ENCODE peak calls at places on chromosomes 16 and 17, in six cellular contexts. B is cardiac muscle cell; C is IMR-90; O is heart left ventricle; H is CD4-positive, alpha-beta memory T cell; N is heart right ventricle. M is an unnamed sample.

GRCh38 chr17:55301521-55302406 is 37.0 kb downstream of the HLF start:
- DNase-seq in O (no peak), N (no peak), C (no peak), B (peak), H (no peak), M (no peak)

GRCh38 chr16:49704586-49705155 is 151.2 kb downstream of the ZNF423 start:
- DNase-seq in N (no peak), B (no peak), C (no peak), H (no peak), O (peak), M (no peak)

GRCh38 chr17:82863941-82864720 is 24.3 kb upstream of the ZNF750 start:
- DNase-seq in N (no peak), O (no peak), H (peak), C (peak), B (peak), M (no peak)

GRCh38 chr16:87924937-87925670 is 11.2 kb downstream of the CA5A start:
- DNase-seq in O (no peak), B (no peak), C (no peak), N (no peak), H (no peak), M (no peak)

GRCh38 chr16:87661561-87661960 is 59.3 kb downstream of the JPH3 start:
- DNase-seq in B (peak), H (no peak), N (peak), C (peak), O (peak), M (no peak)

GRCh38 chr16:87457724-87458423 is 35.0 kb downstream of the ZCCHC14 start:
- DNase-seq in C (peak), O (no peak), H (peak), B (peak), N (no peak), M (no peak)

GRCh38 chr16:60142991-60143705 is 1409.0 kb upstream of the GOT2 start:
- DNase-seq in C (no peak), O (no peak), B (no peak), N (no peak), H (no peak), M (no peak)

GRCh38 chr16:88453217-88453531 is at the start of gene ZFPM1:
- DNase-seq in O (no peak), B (no peak), C (no peak), N (no peak), H (no peak), M (no peak)

GRCh38 chr17:83053779-83054451 is 25.5 kb upstream of the METRNL start:
- DNase-seq in O (peak), H (no peak), B (no peak), N (no peak), C (no peak), M (no peak)

GRCh38 chr16:57863434-57864160 is 61.3 kb upstream of the KIFC3 start:
- DNase-seq in C (peak), N (peak), B (peak), O (no peak), H (no peak), M (peak)

GRCh38 chr16:66337434-66338188 is 28.9 kb upstream of the CDH5 start:
- DNase-seq in H (no peak), N (no peak), O (no peak), C (peak), B (no peak), M (no peak)

GRCh38 chr16:60646631-60647030 is 1389.6 kb downstream of the CDH8 start:
- DNase-seq in O (no peak), C (no peak), N (no peak), B (no peak), H (no peak), M (no peak)

GRCh38 chr17:32822996-32823395 is 53.9 kb downstream of the MYO1D start:
- DNase-seq in N (no peak), O (no peak), C (no peak), H (no peak), B (peak), M (no peak)

GRCh38 chr17:75411328-75412067 is 6.0 kb upstream of the GRB2 start:
- DNase-seq in N (no peak), C (no peak), H (no peak), B (no peak), O (no peak), M (no peak)

GRCh38 chr16:43294-43693 is 10.1 kb downstream of the POLR3K start:
- DNase-seq in N (no peak), H (no peak), O (no peak), C (peak), B (no peak), M (no peak)

GRCh38 chr17:48494335-48494734 is 36.5 kb downstream of the HOXB1 start:
- DNase-seq in H (no peak), O (no peak), C (peak), B (peak), N (no peak), M (no peak)

GRCh38 chr16:86669937-86670772 is 91.8 kb downstream of the FOXL1 start:
- DNase-seq in H (no peak), N (peak), B (no peak), C (peak), O (peak), M (no peak)

GRCh38 chr17:56983380-56983779 is 5.4 kb downstream of the SCPEP1 start:
- DNase-seq in N (no peak), H (no peak), B (no peak), O (no peak), C (no peak), M (no peak)

GRCh38 chr17:79005063-79005861 is 4.3 kb downstream of the CANT1 start:
- DNase-seq in C (no peak), B (no peak), O (no peak), H (no peak), N (no peak), M (no peak)

GRCh38 chr16:2486645-2487516 is 12.0 kb downstream of the TBC1D24 start:
- DNase-seq in N (peak), B (no peak), H (peak), O (peak), C (peak), M (no peak)

GRCh38 chr17:7781467-7781866 is 52.5 kb upstream of the KDM6B start:
- DNase-seq in O (no peak), C (no peak), B (peak), H (no peak), N (no peak), M (no peak)

GRCh38 chr17:36183811-36184765 is 7.7 kb upstream of the TBC1D3B start:
- DNase-seq in N (no peak), H (peak), O (no peak), B (no peak), C (no peak), M (no peak)

GRCh38 chr16:58510097-58510775 is 5.1 kb upstream of the SETD6 start:
- DNase-seq in C (no peak), B (no peak), O (no peak), N (no peak), H (peak), M (no peak)

GRCh38 chr17:60248618-60249516 is 99.1 kb downstream of the CA4 start:
- DNase-seq in H (no peak), C (peak), B (no peak), O (no peak), N (no peak), M (no peak)

GRCh38 chr17:3890082-3890892 is 2.6 kb downstream of the CAMKK1 start:
- DNase-seq in H (peak), N (peak), O (no peak), B (peak), C (peak), M (peak)

GRCh38 chr17:20852541-20853370 is 190.1 kb downstream of the USP22 start:
- DNase-seq in B (peak), O (peak), C (no peak), N (peak), H (no peak), M (no peak)

GRCh38 chr17:31582151-31582907 is 190.9 kb downstream of the RAB11FIP4 start:
- DNase-seq in B (peak), N (peak), H (no peak), O (peak), C (peak), M (no peak)

GRCh38 chr16:23607740-23608139 is 11.6 kb upstream of the NDUFAB1 start:
- DNase-seq in H (no peak), B (peak), C (peak), N (no peak), O (no peak), M (no peak)

GRCh38 chr17:38897671-38898290 is 27.6 kb upstream of the LASP1NB start:
- DNase-seq in H (no peak), N (no peak), B (no peak), C (no peak), O (no peak), M (no peak)

GRCh38 chr16:30185683-30186421 is 2.5 kb downstream of the CORO1A start:
- DNase-seq in O (peak), H (peak), C (no peak), N (peak), B (no peak), M (no peak)

GRCh38 chr16:69880640-69881133 is 70.4 kb upstream of the CLEC18A start:
- DNase-seq in O (no peak), H (no peak), B (peak), C (peak), N (no peak), M (no peak)

GRCh38 chr17:48757524-48757961 is 29.0 kb upstream of the HOXB13 start:
- DNase-seq in C (no peak), B (no peak), O (no peak), H (no peak), N (no peak), M (no peak)

GRCh38 chr17:77191266-77191665 is 50.5 kb downstream of the SEC14L1 start:
- DNase-seq in N (no peak), H (no peak), C (no peak), B (no peak), O (no peak), M (no peak)

GRCh38 chr17:73480740-73481139 is 163.5 kb downstream of the SDK2 start:
- DNase-seq in N (peak), H (no peak), C (no peak), O (no peak), B (no peak), M (no peak)
- H3K27ac ChIP-seq in N (no peak), H (no peak), C (no peak), O (peak), B (peak), M (no peak)

GRCh38 chr16:8899709-8900317 is 17.7 kb downstream of the LITAFD start:
- DNase-seq in N (no peak), O (no peak), B (no peak), C (no peak), H (no peak), M (no peak)
- H3K27ac ChIP-seq in N (no peak), O (no peak), B (no peak), C (no peak), H (no peak), M (no peak)

GRCh38 chr16:89620406-89620841 is 7.0 kb downstream of the DPEP1 start:
- DNase-seq in B (peak), C (no peak), H (no peak), N (no peak), O (no peak), M (no peak)
- H3K27ac ChIP-seq in B (no peak), C (no peak), H (no peak), N (no peak), O (no peak), M (no peak)

GRCh38 chr17:10197362-10197720 is 1.1 kb downstream of the GAS7 start:
- DNase-seq in N (peak), H (no peak), B (no peak), O (no peak), C (no peak), M (no peak)

GRCh38 chr17:10197721-10198508 is 491 bp downstream of the GAS7 start:
- DNase-seq in N (peak), H (no peak), O (peak), C (no peak), B (no peak), M (no peak)

GRCh38 chr17:10200016-10200415 is 1.6 kb upstream of the GAS7 start:
- DNase-seq in N (no peak), O (no peak), H (no peak), C (no peak), B (no peak), M (no peak)

GRCh38 chr17:10196936-10197335 is 1.5 kb downstream of the GAS7 start:
- DNase-seq in H (no peak), B (no peak), N (no peak), O (no peak), C (no peak), M (no peak)

DNA sequence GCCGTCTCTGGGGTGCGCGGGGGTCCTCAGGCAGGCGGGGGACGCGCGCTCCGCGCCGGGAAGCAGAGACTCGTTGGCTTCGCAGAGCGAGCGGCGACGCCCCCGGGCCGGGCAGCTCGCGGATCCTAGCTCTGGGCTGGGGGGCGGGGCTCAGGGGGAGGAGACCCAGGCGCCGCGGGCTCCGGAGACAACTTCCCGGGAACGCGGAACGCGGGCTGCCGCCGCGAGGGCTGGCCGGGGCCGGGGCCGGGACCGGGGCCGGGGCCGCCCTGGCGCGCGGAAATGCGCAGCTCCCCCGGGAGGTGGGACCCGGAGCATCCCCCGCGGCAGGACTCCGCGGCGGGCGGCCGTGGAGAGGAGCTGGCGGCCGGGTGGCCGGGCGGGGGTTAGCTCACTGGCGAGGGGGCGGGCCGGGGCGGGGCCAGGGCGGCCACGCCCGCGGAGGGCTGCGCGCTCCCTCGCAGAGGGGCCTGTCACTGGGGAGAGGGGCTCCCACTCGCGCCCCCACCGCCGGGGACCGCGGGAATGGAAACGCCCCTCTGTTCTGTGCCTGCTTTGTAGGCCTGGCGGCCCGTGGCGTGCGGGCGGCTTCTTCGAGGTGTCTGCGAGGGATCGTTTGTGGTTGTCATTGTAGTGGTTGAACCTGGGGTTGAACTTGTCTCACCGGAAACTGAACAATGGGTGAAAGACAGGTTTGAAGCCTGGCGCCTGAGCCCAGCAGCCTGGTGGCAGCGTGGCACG is at the start of gene GAS7:
- DNase-seq in B (peak), O (peak), H (peak), N (peak), C (peak), M (no peak)
- H3K27ac ChIP-seq in B (no peak), O (peak), H (no peak), N (peak), C (peak), M (no peak)

GRCh38 chr17:62094175-62094574 is 29.1 kb upstream of the MED13 start:
- DNase-seq in N (no peak), H (no peak), B (peak), O (no peak), C (peak), M (no peak)
- H3K27ac ChIP-seq in N (no peak), H (no peak), B (no peak), O (no peak), C (no peak), M (no peak)

DNA sequence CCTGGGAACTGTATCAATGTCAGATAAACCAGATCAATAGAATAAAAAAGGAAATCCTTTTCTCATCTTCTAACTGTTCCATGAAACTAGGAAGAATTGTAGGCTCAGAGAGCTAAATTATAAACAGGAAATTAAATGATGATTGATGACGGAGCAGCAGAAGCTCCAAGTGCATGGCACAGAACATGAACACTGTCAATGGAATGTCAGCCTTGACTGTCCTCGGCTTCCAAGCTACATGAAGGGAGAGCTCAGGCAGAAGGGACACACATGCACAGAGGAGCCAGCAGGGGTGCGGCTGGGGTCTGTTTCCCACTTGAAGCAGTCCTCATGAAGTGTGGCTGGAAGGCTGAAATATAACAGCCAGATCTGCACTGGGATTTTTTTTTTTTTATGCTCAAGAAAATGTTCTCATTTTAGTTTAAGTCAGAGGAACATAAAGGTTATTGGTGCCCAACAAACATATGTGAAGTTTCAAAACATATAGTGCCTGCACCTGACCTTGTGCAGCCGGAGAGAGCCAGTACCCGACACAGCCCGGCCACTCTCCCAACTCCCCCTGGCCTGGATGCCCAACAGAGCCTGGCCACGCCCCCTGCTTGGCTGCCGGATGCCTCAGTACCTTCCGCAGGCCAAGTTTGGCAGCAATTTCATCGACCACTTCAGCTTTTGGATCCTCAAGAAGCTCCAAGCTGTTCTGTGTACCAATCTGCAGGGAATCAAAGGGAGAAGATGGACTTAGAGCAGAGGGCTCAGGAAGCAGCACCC is 37.0 kb downstream of the NPLOC4 start:
- DNase-seq in B (no peak), C (peak), O (peak), H (no peak), N (peak), M (no peak)
- H3K27ac ChIP-seq in B (no peak), C (no peak), O (no peak), H (no peak), N (no peak), M (no peak)

DNA sequence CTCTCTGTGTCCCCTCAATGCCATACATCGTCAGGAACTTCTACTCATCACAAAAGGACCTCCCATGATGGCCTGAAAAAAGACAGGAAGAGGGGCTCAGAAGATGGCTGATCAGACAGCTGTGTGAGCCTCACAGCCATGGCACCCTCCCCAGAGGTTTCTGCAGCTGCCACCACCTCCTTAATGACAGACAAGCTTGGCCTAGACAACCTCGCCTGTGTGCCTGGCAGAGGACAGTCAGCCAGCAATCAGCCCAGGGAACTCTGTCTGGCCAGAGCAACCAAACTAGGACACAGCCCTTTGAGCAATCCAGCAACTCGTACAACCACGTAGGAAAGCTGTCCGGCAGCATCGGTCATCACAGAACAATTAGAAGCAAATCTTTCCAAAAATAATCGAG is 54.2 kb upstream of the MED9 start:
- DNase-seq in B (no peak), O (no peak), N (no peak), C (no peak), H (no peak), M (no peak)
- H3K27ac ChIP-seq in B (no peak), O (no peak), N (peak), C (no peak), H (no peak), M (no peak)

GRCh38 chr17:1109606-1110523 is 69.9 kb downstream of the ABR start:
- DNase-seq in C (no peak), O (peak), B (no peak), H (peak), N (peak), M (no peak)
- H3K27ac ChIP-seq in C (peak), O (peak), B (peak), H (peak), N (peak), M (peak)

M was measured in thoracic aorta.